ENCODE peak calls at places on chromosomes 6 and 20, in six cellular contexts. Y is ovary, C is upper lobe of left lung, B is sigmoid colon, X is A549, J is tibial nerve. E is an unnamed sample. For H3K4me1, the result is how much of the 10 kb centered on the place peaks cover.

GRCh38 chr6:156975414-156975813 is 198.2 kb downstream of the ARID1B start:
- DNase-seq in Y (no peak), C (no peak), B (no peak), X (no peak), J (no peak), E (no peak)

GRCh38 chr6:85078071-85078470 is 313.7 kb upstream of the TBX18 start:
- DNase-seq in Y (no peak), C (no peak), B (no peak), X (peak), J (no peak), E (no peak)

GRCh38 chr20:58698741-58699141 is 6.1 kb downstream of the NPEPL1 start:
- DNase-seq in Y (no peak), C (no peak), B (peak), X (no peak), J (peak), E (no peak)

GRCh38 chr20:36102809-36103596 is 51.5 kb upstream of the EPB41L1 start:
- DNase-seq in Y (no peak), C (no peak), B (no peak), X (no peak), J (no peak), E (no peak)

GRCh38 chr6:14316911-14317535 is 199.5 kb downstream of the CD83 start:
- DNase-seq in Y (no peak), C (no peak), B (no peak), X (peak), J (no peak), E (no peak)

GRCh38 chr20:3674447-3674846 is 7.4 kb downstream of the ADAM33 start:
- DNase-seq in Y (no peak), C (no peak), B (no peak), X (peak), J (no peak), E (no peak)

GRCh38 chr20:61407561-61407960 is 155.5 kb downstream of the CDH4 start:
- DNase-seq in Y (no peak), C (no peak), B (no peak), X (no peak), J (no peak), E (no peak)

GRCh38 chr20:45010399-45010828 is 44.1 kb downstream of the STK4 start:
- DNase-seq in Y (no peak), C (no peak), B (no peak), X (no peak), J (no peak), E (no peak)

GRCh38 chr20:49469060-49469459 is 13.4 kb downstream of the KCNB1 start:
- DNase-seq in Y (no peak), C (no peak), B (no peak), X (no peak), J (no peak), E (no peak)

GRCh38 chr20:50689864-50690263 is 1.5 kb downstream of the RIPOR3 start:
- DNase-seq in Y (no peak), C (no peak), B (peak), X (no peak), J (no peak), E (no peak)

DNA sequence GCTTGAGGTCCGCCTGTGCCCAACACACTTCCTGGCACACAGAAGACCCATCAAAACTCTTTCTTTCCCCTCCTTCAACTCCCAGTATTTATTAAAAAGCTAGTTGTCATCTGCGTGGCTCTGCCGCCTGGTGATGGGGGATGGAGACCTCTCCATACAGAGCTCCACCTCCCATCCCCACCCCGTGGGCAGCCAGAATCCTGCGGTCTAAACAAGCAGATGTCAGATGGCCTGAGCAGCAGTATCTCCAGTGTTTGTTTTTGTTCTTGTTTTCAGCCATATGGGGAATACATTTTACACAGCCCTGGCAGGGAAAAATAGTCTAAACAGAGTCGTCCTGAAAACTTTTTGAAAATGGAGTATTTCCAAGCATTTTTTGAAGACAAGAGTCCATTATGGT is 91.3 kb downstream of the TCP11 start:
- DNase-seq in Y (no peak), C (no peak), B (peak), X (no peak), J (peak), E (no peak)
- H3K4me1 ChIP-seq in Y (under half), C (half or more), B (half or more), X (under half), J (under half), E (half or more)

GRCh38 chr6:32971581-32972352 is 3.4 kb downstream of the BRD2 start:
- DNase-seq in Y (peak), C (peak), B (peak), X (peak), J (peak), E (peak)
- TF ChIP-seq POLR2A in Y (peak), C (peak), B (peak), X (peak), J (peak), E (peak)

GRCh38 chr6:27157461-27158315 is 89.8 kb upstream of the PRSS16 start:
- DNase-seq in Y (peak), C (no peak), B (peak), X (peak), J (peak), E (no peak)
- TF ChIP-seq EP300 in Y (no peak), C (no peak), B (no peak), X (no peak), J (peak), E (no peak)

DNA sequence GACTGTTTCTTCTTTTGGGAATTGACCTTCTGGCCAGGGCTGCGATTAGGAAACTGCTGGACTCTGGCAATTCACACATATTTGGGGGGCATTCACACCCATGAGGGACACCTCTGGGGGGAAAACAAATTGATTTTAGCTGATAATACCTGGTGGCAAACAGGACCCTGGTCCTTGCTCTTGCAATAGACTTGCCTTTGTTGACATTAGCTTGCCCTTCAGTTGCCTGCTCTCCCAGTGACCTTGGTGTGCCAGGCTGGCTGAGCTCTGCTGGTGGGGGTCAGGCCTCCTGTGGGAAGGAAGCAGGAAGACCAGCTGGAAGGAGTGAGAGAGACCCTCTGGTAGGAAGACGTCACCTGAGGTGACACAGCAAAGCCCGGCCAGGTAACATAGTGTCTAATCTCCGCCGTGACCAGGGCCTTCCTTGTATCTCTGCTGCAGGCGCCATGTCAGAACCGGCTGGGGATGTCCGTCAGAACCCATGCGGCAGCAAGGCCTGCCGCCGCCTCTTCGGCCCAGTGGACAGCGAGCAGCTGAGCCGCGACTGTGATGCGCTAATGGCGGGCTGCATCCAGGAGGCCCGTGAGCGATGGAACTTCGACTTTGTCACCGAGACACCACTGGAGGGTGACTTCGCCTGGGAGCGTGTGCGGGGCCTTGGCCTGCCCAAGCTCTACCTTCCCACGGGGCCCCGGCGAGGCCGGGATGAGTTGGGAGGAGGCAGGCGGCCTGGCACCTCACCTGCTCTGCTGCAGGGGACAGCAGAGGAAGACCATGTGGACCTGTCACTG is 5.3 kb downstream of the CDKN1A start:
- DNase-seq in Y (no peak), C (peak), B (no peak), X (no peak), J (no peak), E (no peak)
- H3K4me1 ChIP-seq in Y (under half), C (under half), B (under half), X (under half), J (under half), E (under half)

GRCh38 chr20:34083781-34084180 is 28.3 kb downstream of the EIF2S2 start:
- DNase-seq in Y (no peak), C (no peak), B (no peak), X (no peak), J (no peak), E (no peak)

GRCh38 chr20:34084227-34084923 is 27.7 kb downstream of the EIF2S2 start:
- DNase-seq in Y (no peak), C (no peak), B (peak), X (no peak), J (no peak), E (no peak)

GRCh38 chr20:34079818-34080217 is 32.2 kb downstream of the EIF2S2 start:
- DNase-seq in Y (no peak), C (peak), B (no peak), X (no peak), J (no peak), E (no peak)

GRCh38 chr20:34083137-34083536 is 28.9 kb downstream of the EIF2S2 start:
- DNase-seq in Y (peak), C (peak), B (peak), X (no peak), J (peak), E (no peak)

GRCh38 chr20:34082232-34082887 is 29.7 kb downstream of the EIF2S2 start:
- DNase-seq in Y (no peak), C (no peak), B (peak), X (no peak), J (no peak), E (no peak)
- TF ChIP-seq POLR2A in Y (no peak), C (no peak), B (no peak), X (no peak), J (no peak), E (no peak)

GRCh38 chr6:139882977-139883728 is 508.7 kb upstream of the CITED2 start:
- DNase-seq in Y (no peak), C (no peak), B (no peak), X (no peak), J (no peak), E (no peak)
- TF ChIP-seq EP300 in Y (no peak), C (no peak), B (no peak), X (no peak), J (no peak), E (no peak)